ENCODE peak calls at places on chromosomes 12 and 14, in six cellular contexts. Q is fibroblast of lung, D is H9, P is trophoblast cell, I is MM.1S, M is mesenchymal stem cell. R is an unnamed sample.
A peak's percentile ranks its signal among the peaks of the same experiment; 100 is the strongest.

GRCh38 chr14:65446159-65446558 is 33.6 kb downstream of the FUT8 start:
- DNase-seq in I (no peak), P (no peak), D (no peak), Q (peak; percentile 42), M (no peak), R (peak; percentile 65)

GRCh38 chr14:90742709-90743108 is 73.5 kb downstream of the TTC7B start:
- DNase-seq in M (no peak), I (no peak), D (no peak), Q (no peak), P (no peak), R (no peak)

GRCh38 chr12:40016960-40017359 is 88.9 kb downstream of the SLC2A13 start:
- DNase-seq in M (peak; percentile 98), P (no peak), D (no peak), I (no peak), Q (peak; percentile 92), R (peak; percentile 89)

GRCh38 chr12:79933580-79934264 is 1.2 kb downstream of the PPP1R12A start:
- DNase-seq in P (no peak), D (no peak), M (peak; percentile 30), I (peak; percentile 31), Q (peak; percentile 37), R (peak; percentile 6)

GRCh38 chr12:124009781-124010180 is 36.8 kb downstream of the ZNF664 start:
- DNase-seq in P (no peak), I (no peak), M (no peak), D (no peak), Q (no peak), R (no peak)

GRCh38 chr14:66288511-66288910 is 197.7 kb upstream of the CCDC196 start:
- DNase-seq in M (no peak), Q (no peak), D (no peak), I (no peak), P (peak; percentile 99), R (no peak)

GRCh38 chr14:49768301-49769121 is 558 bp downstream of the KLHDC2 start:
- DNase-seq in D (peak; percentile 54), Q (peak; percentile 67), I (peak; percentile 17), M (peak; percentile 72), P (peak; percentile 72), R (peak; percentile 66)

GRCh38 chr12:54689984-54690383 is 41.8 kb upstream of the DCD start:
- DNase-seq in P (no peak), Q (no peak), I (no peak), M (no peak), D (peak; percentile 79), R (no peak)

GRCh38 chr12:122865268-122866231 is 30.3 kb downstream of the HIP1R start:
- DNase-seq in D (no peak), M (no peak), P (no peak), Q (no peak), I (no peak), R (no peak)

GRCh38 chr12:15728118-15728598 is 61.0 kb downstream of the EPS8 start:
- DNase-seq in D (no peak), P (no peak), M (peak; percentile 77), I (no peak), Q (peak; percentile 77), R (peak; percentile 80)

GRCh38 chr12:106585237-106585834 is 2.5 kb downstream of the RFX4 start:
- DNase-seq in M (no peak), I (no peak), P (no peak), Q (no peak), D (peak; percentile 56), R (no peak)

GRCh38 chr12:101845312-101845711 is 14.6 kb upstream of the GNPTAB start:
- DNase-seq in M (no peak), D (no peak), P (no peak), I (no peak), Q (no peak), R (peak; percentile 22)

GRCh38 chr14:50399251-50400032 is 2.8 kb upstream of the CDKL1 start:
- DNase-seq in M (peak; percentile 54), D (no peak), I (no peak), P (no peak), Q (peak; percentile 63), R (peak; percentile 39)

GRCh38 chr12:117093918-117094630 is 5.1 kb downstream of the TESC start:
- DNase-seq in P (no peak), D (no peak), Q (no peak), I (no peak), M (no peak), R (no peak)

GRCh38 chr12:122867701-122868461 is 28.0 kb downstream of the VPS37B start:
- DNase-seq in P (peak; percentile 18), I (no peak), M (no peak), D (peak; percentile 88), Q (no peak), R (no peak)

GRCh38 chr12:128790653-128791373 is 32.9 kb downstream of the SLC15A4 start:
- DNase-seq in M (no peak), Q (no peak), I (no peak), P (no peak), D (no peak), R (no peak)

GRCh38 chr12:128792881-128793280 is 30.9 kb downstream of the SLC15A4 start:
- DNase-seq in M (no peak), Q (no peak), P (no peak), I (no peak), D (no peak), R (no peak)

GRCh38 chr12:128790221-128790620 is 33.5 kb downstream of the SLC15A4 start:
- DNase-seq in I (no peak), P (no peak), Q (no peak), M (no peak), D (no peak), R (no peak)

GRCh38 chr12:128791395-128792322 is 32.1 kb downstream of the SLC15A4 start:
- DNase-seq in P (no peak), D (no peak), M (no peak), I (no peak), Q (no peak), R (peak; percentile 13)

DNA sequence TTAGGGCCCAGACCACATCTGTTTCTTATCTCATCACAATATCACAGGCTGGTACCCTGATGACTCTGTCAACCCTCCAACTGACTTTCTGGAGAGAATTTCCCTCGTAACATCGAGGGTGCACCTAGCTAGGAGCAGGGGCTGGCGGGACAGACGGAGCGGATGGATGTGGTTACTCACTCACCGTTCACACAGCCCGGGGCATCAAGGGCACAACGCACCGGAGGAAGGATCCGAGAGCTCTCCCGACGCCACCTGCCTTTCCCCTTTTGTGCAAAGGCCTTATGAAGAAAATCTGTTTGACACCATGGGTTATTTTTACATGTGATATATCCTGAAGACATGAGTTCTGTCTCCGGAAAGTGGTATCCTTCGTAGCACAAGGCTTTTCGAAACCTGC is 31.4 kb downstream of the SLC15A4 start:
- DNase-seq in Q (no peak), P (no peak), M (no peak), D (no peak), I (no peak), R (no peak)
- H2AFZ ChIP-seq in Q (no peak overlapping the region), P (no peak overlapping the region), M (no peak overlapping the region), D (no peak overlapping the region), I (no peak overlapping the region), R (no peak overlapping the region)

DNA sequence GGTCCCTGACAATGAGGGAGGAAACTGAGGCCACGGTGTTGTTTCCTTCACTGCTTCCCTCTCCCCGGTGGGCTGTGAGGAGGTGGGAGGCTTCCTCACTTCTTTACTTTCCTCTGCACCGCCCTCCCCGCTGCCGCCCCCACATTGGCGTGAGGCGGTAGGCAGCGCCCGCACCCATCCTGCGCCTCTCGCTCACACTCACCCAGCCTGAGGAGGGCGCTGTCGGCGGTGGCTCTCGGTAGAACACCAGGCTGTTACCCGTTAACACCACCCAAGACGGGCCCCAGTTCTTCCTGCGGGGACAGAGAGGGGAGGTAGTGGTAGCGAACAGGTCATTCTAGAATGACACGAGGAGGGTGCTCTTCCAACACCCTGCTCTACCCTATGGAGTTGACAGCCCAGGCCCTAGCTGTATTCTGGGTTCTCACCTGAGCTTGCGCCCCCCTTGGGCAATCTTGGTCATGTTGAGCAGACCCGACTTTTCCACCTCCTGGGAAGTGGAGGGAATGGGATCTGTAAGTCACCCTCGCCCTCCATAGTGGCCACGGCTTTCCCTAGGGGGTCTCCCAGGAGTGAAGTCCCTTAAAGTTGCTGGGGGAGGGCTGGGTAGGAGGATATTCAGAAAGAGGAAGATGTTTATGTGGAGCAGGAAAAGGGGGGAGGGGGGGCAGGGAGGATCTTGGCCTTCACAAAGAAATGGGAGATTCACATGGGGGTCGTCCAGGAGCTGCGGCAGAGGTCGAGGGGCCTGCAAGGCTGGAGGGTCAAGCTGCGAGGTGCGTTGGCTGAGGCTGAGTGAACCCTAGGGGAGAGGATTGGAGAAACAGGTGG is 3.3 kb downstream of the ARHGAP9 start:
- DNase-seq in I (no peak), M (no peak), P (no peak), Q (no peak), D (peak; percentile 64), R (no peak)
- H2AFZ ChIP-seq in I (no peak overlapping the region), M (no peak overlapping the region), P (no peak overlapping the region), Q (no peak overlapping the region), D (no peak overlapping the region), R (peak overlapping the region; percentile 77)

GRCh38 chr14:67487937-67488893 is at the start of gene TMEM229B:
- DNase-seq in P (no peak), I (peak; percentile 85), M (peak; percentile 17), D (no peak), Q (no peak), R (no peak)
- H2AFZ ChIP-seq in P (no peak within 1 kb of the TSS), I (peak within 1 kb of the TSS; percentile 51), M (no peak within 1 kb of the TSS), D (no peak within 1 kb of the TSS), Q (peak within 1 kb of the TSS; percentile 43), R (peak within 1 kb of the TSS; percentile 27)

GRCh38 chr14:41824441-41824840 is 217.8 kb downstream of the LRFN5 start:
- DNase-seq in P (no peak), I (no peak), Q (no peak), D (no peak), M (no peak), R (no peak)
- H2AFZ ChIP-seq in P (no peak overlapping the region), I (no peak overlapping the region), Q (no peak overlapping the region), D (no peak overlapping the region), M (no peak overlapping the region), R (no peak overlapping the region)

DNA sequence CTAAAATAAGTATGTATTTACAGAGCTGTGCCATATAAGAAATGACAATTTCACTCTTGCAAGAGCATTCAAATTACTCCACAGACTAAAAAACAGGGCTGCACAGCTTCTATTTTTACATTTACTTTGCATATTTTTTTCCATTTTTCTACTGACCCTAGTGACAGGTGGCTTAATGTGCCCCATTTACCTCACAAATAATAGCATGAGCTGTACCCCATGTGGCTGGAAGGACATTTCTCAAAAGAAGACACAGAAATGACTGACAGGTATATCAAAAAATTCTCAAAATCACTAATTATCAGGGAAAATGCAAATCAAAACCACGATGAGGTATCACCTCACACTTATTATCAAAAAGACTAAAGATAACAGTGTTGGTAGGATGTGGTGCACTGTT is 1128.6 kb downstream of the SLC16A7 start:
- DNase-seq in Q (no peak), D (no peak), I (no peak), P (no peak), M (no peak), R (no peak)
- H2AFZ ChIP-seq in Q (no peak overlapping the region), D (no peak overlapping the region), I (no peak overlapping the region), P (no peak overlapping the region), M (no peak overlapping the region), R (no peak overlapping the region)

GRCh38 chr12:21940549-21940948 is 677 bp downstream of the ABCC9 start:
- DNase-seq in I (no peak), P (no peak), D (no peak), M (no peak), Q (peak; percentile 8), R (no peak)
- H2AFZ ChIP-seq in I (no peak overlapping the region), P (no peak overlapping the region), D (no peak overlapping the region), M (no peak overlapping the region), Q (peak overlapping the region; percentile 93), R (no peak overlapping the region)